ENCODE peak calls at places on chromosomes 7 and 10, in eight cellular contexts. N is HFF-Myc, I is WTC11, A is fibroblast of lung, Z is stomach, F is neural crest cell, J is coronary artery, V is cardiac fibroblast. O is an unnamed sample.

GRCh38 chr7:151725844-151726770 is 150.8 kb downstream of the PRKAG2 start:
- DNase-seq in A (no peak), I (no peak), J (no peak), V (no peak), F (no peak), Z (no peak), N (no peak), O (no peak)

GRCh38 chr7:13875496-13876074 is 113.9 kb downstream of the ETV1 start:
- DNase-seq in A (no peak), N (no peak), Z (no peak), J (no peak), F (no peak), I (no peak), V (no peak), O (no peak)

GRCh38 chr7:29573594-29573993 is 10.0 kb downstream of the PRR15 start:
- DNase-seq in N (no peak), J (no peak), F (no peak), Z (no peak), A (no peak), V (no peak), I (no peak), O (no peak)

GRCh38 chr7:28008171-28008570 is 172.4 kb downstream of the JAZF1 start:
- DNase-seq in J (no peak), A (no peak), V (no peak), F (no peak), Z (no peak), N (no peak), I (no peak), O (no peak)

GRCh38 chr10:27695704-27696103 is 49.9 kb downstream of the MKX start:
- DNase-seq in A (no peak), N (no peak), F (no peak), J (no peak), V (no peak), I (no peak), Z (no peak), O (no peak)

GRCh38 chr10:97718659-97719142 is 5.2 kb downstream of the MARVELD1 start:
- DNase-seq in A (peak), F (no peak), Z (peak), J (no peak), V (peak), I (peak), N (no peak), O (no peak)

GRCh38 chr7:39433550-39433949 is 132.7 kb upstream of the YAE1 start:
- DNase-seq in I (no peak), A (no peak), N (no peak), V (no peak), F (no peak), J (no peak), Z (no peak), O (no peak)

GRCh38 chr7:110043514-110043913 is 1047.4 kb upstream of the LRRN3 start:
- DNase-seq in N (no peak), J (no peak), I (no peak), V (no peak), F (no peak), Z (no peak), A (peak), O (no peak)

GRCh38 chr7:14505906-14506305 is 396.6 kb downstream of the DGKB start:
- DNase-seq in V (no peak), I (no peak), J (no peak), A (peak), N (no peak), Z (no peak), F (no peak), O (no peak)

GRCh38 chr10:101141622-101142532 is 10.8 kb downstream of the TLX1 start:
- DNase-seq in J (no peak), F (peak), I (peak), Z (peak), V (peak), N (peak), A (peak), O (peak)

GRCh38 chr7:40726559-40726958 is 591.8 kb downstream of the SUGCT start:
- DNase-seq in F (no peak), I (peak), N (no peak), A (no peak), V (no peak), Z (no peak), J (no peak), O (no peak)

GRCh38 chr10:115514895-115515294 is 421.7 kb downstream of the ATRNL1 start:
- DNase-seq in J (no peak), A (no peak), N (no peak), F (no peak), V (no peak), I (no peak), Z (no peak), O (no peak)

GRCh38 chr10:1401056-1401965 is 336.0 kb downstream of the ADARB2 start:
- DNase-seq in V (no peak), J (peak), F (no peak), I (no peak), N (no peak), Z (peak), A (no peak), O (no peak)

GRCh38 chr10:125125951-125126735 is 34.2 kb downstream of the CTBP2 start:
- DNase-seq in I (no peak), V (no peak), F (no peak), N (no peak), Z (no peak), A (no peak), J (no peak), O (no peak)

GRCh38 chr7:32115831-32116230 is 45.6 kb upstream of the PDE1C start:
- DNase-seq in V (no peak), J (no peak), N (no peak), F (no peak), A (no peak), Z (no peak), I (no peak), O (no peak)

GRCh38 chr10:60098676-60099601 is 192.6 kb upstream of the CCDC6 start:
- DNase-seq in Z (no peak), A (no peak), I (no peak), J (no peak), F (peak), N (no peak), V (no peak), O (peak)

GRCh38 chr7:19519443-19519977 is 189.3 kb downstream of the POLR1F start:
- DNase-seq in J (no peak), F (no peak), Z (no peak), I (no peak), A (no peak), V (peak), N (no peak), O (no peak)

GRCh38 chr10:70954777-70955176 is 66.4 kb upstream of the PCBD1 start:
- DNase-seq in F (no peak), I (no peak), N (no peak), J (no peak), V (no peak), Z (no peak), A (no peak), O (no peak)

GRCh38 chr7:20191044-20191867 is 25.9 kb downstream of the MACC1 start:
- DNase-seq in V (no peak), I (no peak), N (no peak), F (no peak), Z (no peak), A (no peak), J (no peak), O (no peak)

GRCh38 chr10:77392851-77393250 is 244.8 kb downstream of the KCNMA1 start:
- DNase-seq in A (peak), F (no peak), J (no peak), I (no peak), N (peak), V (peak), Z (no peak), O (no peak)

GRCh38 chr7:41696323-41696916 is 6.5 kb downstream of the INHBA start:
- DNase-seq in J (no peak), V (peak), N (peak), F (peak), I (peak), A (peak), Z (peak), O (peak)

GRCh38 chr7:55326079-55326847 is 38.9 kb upstream of the LANCL2 start:
- DNase-seq in J (no peak), I (no peak), Z (no peak), V (no peak), A (peak), F (no peak), N (no peak), O (no peak)

GRCh38 chr7:139918488-139918887 is 89.4 kb downstream of the TBXAS1 start:
- DNase-seq in J (no peak), N (no peak), Z (no peak), A (peak), V (peak), I (no peak), F (no peak), O (no peak)

GRCh38 chr10:119643306-119644214 is 7.6 kb upstream of the BAG3 start:
- DNase-seq in N (no peak), Z (no peak), I (no peak), V (no peak), J (no peak), F (no peak), A (peak), O (no peak)

GRCh38 chr7:148503900-148504487 is 86.6 kb upstream of the C7orf33 start:
- DNase-seq in J (no peak), F (no peak), V (peak), I (no peak), Z (no peak), A (peak), N (no peak), O (no peak)

GRCh38 chr10:114404171-114405010 is at the start of gene AFAP1L2:
- DNase-seq in N (no peak), Z (peak), V (no peak), J (no peak), I (peak), A (no peak), F (peak), O (peak)

GRCh38 chr7:105278565-105278964 is 110.2 kb downstream of the SRPK2 start:
- DNase-seq in I (no peak), N (no peak), J (no peak), A (no peak), F (no peak), V (no peak), Z (no peak), O (no peak)

GRCh38 chr7:24769014-24769830 is 12.0 kb upstream of the GSDME start:
- DNase-seq in F (no peak), Z (no peak), A (no peak), J (no peak), N (no peak), V (no peak), I (no peak), O (no peak)

GRCh38 chr7:24763303-24763901 is 6.1 kb upstream of the GSDME start:
- DNase-seq in Z (no peak), N (no peak), J (no peak), I (no peak), F (no peak), V (no peak), A (no peak), O (no peak)

GRCh38 chr7:24764972-24765744 is 7.9 kb upstream of the GSDME start:
- DNase-seq in I (no peak), F (no peak), N (no peak), J (no peak), V (peak), Z (no peak), A (peak), O (no peak)

GRCh38 chr7:24769863-24770262 is 12.6 kb upstream of the GSDME start:
- DNase-seq in Z (no peak), V (no peak), I (no peak), F (no peak), A (no peak), N (no peak), J (no peak), O (no peak)

DNA sequence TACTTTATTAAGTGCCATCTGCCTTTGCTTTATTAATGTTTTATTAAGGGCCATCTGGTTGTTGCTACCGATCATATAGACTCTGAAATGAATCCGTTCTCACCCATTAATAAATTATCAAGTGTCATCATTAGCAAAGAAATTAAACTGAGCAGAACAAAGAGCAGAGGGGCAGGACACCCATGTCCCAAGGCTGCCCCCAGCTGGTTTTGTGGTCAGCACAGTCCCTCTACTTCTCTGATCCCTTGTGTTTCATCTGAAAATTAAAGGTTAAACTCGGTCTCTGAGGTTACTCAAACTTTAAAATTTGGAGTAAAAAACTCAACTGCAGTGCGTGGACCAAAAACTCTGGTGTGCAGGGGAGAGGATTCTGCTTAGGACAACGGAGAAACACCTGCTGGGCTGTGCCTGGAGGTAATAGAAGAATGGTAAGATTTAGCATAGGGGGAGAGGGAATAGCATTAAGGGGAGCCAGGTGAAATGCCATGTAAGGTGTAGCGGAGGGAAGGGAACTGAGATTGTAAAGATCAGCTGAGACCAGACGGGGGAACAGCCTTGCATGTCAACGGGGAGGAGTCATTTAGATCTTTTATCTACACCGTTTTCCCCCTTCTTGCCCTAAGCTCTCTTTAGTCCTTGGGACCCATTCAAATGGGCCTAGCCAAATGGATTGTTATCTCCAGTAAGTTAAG is 10.8 kb upstream of the GSDME start:
- DNase-seq in Z (no peak), A (no peak), V (no peak), F (no peak), J (no peak), N (no peak), I (no peak), O (no peak)
- TF ChIP-seq CTCF in Z (no peak), A (peak), V (no peak), F (no peak), J (no peak), N (peak), I (no peak), O (no peak)

DNA sequence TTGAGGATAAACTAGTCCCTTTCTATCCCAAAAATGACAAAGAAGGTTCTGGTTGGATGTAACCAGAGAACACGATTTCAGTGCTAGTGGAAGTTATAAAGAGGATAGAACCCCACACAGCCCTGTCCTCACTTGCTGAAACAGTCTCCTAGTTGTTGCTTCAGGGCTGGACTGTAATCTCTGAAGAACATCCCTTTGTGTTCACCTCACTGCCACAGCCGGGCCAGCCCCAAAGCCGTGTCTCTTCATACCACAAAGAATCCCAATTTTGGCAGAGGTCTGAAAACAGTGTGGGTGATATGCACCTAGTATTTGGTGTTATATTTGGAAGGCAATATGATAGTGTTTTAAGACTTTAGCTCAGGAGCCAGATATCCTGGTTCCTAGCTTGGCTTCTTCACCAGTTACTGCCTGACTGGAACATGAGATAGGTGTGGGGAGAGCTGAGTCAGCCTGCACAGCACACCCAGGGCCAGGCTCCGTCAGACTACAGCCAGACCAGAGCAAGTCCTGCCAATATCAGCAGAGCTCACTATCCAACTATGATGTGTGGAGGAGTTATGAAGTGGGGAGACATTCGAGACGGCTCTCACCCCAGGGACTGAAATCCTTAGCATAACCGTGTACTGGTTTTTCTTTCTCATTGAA is 21.2 kb downstream of the CYP3A4 start:
- DNase-seq in F (no peak), Z (peak), V (peak), J (no peak), N (no peak), I (no peak), A (peak), O (no peak)
- TF ChIP-seq CTCF in F (no peak), Z (no peak), V (no peak), J (no peak), N (no peak), I (no peak), A (no peak), O (no peak)

GRCh38 chr10:26445411-26446031 is 7.4 kb downstream of the APBB1IP start:
- DNase-seq in V (no peak), I (no peak), N (no peak), Z (no peak), J (no peak), F (no peak), A (no peak), O (no peak)
- TF ChIP-seq CTCF in V (no peak), I (no peak), N (no peak), Z (no peak), J (no peak), F (no peak), A (no peak), O (no peak)

DNA sequence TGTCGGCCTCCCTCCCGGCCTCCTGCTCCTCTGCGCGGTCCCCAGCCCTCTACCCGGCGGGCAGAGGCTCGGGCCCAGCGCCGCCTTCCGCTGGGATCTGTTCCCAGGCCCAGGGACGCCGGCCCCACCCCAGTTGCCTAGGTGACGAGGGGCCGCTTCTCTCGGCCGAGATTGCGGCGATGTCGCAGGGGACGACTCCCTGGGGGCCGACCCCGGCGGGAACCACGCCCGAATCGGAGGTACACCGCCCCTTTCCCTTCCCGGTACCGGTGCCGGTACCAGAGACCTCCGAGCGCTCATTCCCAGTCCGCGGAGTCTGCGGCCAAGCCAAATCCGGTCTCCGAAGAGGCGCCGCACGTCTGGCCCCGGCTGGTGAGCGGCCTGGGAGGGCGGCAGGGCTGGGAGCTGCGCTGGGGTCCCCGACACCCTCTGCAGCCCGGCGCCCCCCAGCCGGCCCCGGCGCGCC is at the start of gene CABCOCO1:
- DNase-seq in V (peak), A (peak), J (peak), N (no peak), F (peak), Z (peak), I (peak), O (peak)
- TF ChIP-seq CTCF in V (peak), A (peak), J (no peak), N (no peak), F (no peak), Z (peak), I (no peak), O (no peak)

DNA sequence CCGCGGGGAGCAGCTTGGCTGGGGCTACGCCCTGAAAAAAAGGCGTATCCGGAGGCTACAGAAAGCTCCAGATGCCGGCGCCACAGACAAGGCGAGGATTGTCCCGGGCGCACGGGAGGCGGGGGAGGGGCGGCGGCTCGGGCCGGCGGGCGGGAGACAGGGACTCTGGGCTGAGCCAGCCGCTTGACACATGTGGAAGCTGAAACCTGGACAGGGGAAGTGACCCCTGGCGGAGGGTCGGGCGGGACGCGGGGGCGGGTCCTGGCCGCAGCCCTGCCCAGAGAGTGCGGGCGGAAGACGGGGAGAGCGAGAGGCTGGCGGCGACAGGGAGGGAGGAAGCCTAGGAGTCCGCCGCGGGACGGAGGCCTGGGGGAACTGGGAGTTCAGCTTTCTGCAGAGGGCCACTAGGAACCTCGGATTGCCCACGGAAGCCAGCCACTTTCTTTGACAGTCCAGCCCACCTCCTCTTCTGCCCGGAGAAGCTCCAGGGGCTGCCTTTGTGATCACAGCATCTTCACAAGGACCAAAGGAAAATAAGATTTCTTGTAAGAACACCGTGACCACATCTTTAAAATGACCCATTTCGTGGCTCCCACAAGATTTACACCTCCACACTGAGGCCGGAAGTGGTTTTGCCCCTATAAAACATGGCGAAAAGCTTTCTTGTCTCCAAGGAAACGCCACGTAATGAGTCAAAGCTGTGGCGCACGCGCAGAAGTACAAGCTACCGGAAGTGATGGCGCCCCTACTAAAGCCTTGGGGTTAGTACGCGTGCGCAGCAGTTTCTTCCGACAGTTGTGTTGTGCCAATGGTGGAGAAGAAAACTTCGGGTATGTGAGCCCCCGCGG is at the start of the genes PLOD3 and ZNHIT1:
- DNase-seq in J (peak), Z (peak), I (peak), A (peak), N (peak), V (peak), F (peak), O (peak)
- TF ChIP-seq CTCF in J (no peak), Z (peak), I (no peak), A (no peak), N (no peak), V (no peak), F (peak), O (peak)

GRCh38 chr7:50261593-50261992 is 42.9 kb upstream of the IKZF1 start:
- DNase-seq in A (no peak), Z (no peak), N (no peak), I (no peak), F (no peak), V (no peak), J (no peak), O (no peak)

GRCh38 chr7:50266893-50267386 is 37.6 kb upstream of the IKZF1 start:
- DNase-seq in N (no peak), A (no peak), F (no peak), Z (peak), J (no peak), V (no peak), I (no peak), O (no peak)

GRCh38 chr7:50265968-50266694 is 38.4 kb upstream of the IKZF1 start:
- DNase-seq in I (no peak), F (no peak), J (no peak), Z (no peak), A (no peak), N (no peak), V (no peak), O (no peak)

GRCh38 chr7:50264908-50265307 is 39.6 kb upstream of the IKZF1 start:
- DNase-seq in F (no peak), V (no peak), A (no peak), N (no peak), I (no peak), J (no peak), Z (no peak), O (no peak)

GRCh38 chr7:50262916-50263690 is 41.4 kb upstream of the IKZF1 start:
- DNase-seq in Z (no peak), F (no peak), J (no peak), I (no peak), A (no peak), V (no peak), N (no peak), O (no peak)
- TF ChIP-seq CTCF in Z (no peak), F (no peak), J (no peak), I (no peak), A (no peak), V (no peak), N (no peak), O (no peak)

GRCh38 chr7:5626456-5626855 is 155.0 kb downstream of the RNF216 start:
- DNase-seq in F (no peak), N (no peak), V (no peak), I (no peak), A (no peak), J (no peak), Z (no peak), O (no peak)

GRCh38 chr7:5627745-5628547 is 153.5 kb downstream of the RNF216 start:
- DNase-seq in A (no peak), V (no peak), F (no peak), Z (no peak), J (no peak), N (no peak), I (no peak), O (no peak)

GRCh38 chr7:5624386-5625365 is 156.8 kb downstream of the RNF216 start:
- DNase-seq in A (no peak), N (no peak), Z (no peak), I (no peak), V (no peak), F (no peak), J (no peak), O (no peak)

GRCh38 chr7:5622746-5623145 is 158.7 kb downstream of the RNF216 start:
- DNase-seq in I (no peak), V (no peak), F (no peak), J (no peak), Z (no peak), N (no peak), A (no peak), O (no peak)

GRCh38 chr7:5625938-5626337 is 155.5 kb downstream of the RNF216 start:
- DNase-seq in I (no peak), N (no peak), J (no peak), F (no peak), Z (no peak), V (peak), A (peak), O (no peak)
- TF ChIP-seq CTCF in I (no peak), N (no peak), J (no peak), F (no peak), Z (no peak), V (peak), A (peak), O (no peak)